ENCODE peak calls at places on chromosomes 4 and X, in five cellular contexts. One of them, this sample, is unnamed.

GRCh38 chr4:10672379-10672778 is 12.2 kb downstream of the CLNK start:
- DNase-seq in T-helper 1 cell: no peak
- DNase-seq in WTC11: no peak
- DNase-seq in Right ventricle myocardium superior: no peak
- DNase-seq in psoas muscle: no peak
- DNase-seq in this sample: no peak

GRCh38 chrX:107978707-107979307 is 3.4 kb downstream of the TEX13B start:
- DNase-seq in T-helper 1 cell: no peak
- DNase-seq in WTC11: no peak
- DNase-seq in Right ventricle myocardium superior: no peak
- DNase-seq in psoas muscle: no peak
- DNase-seq in this sample: peak

GRCh38 chrX:100410083-100410590 is at the start of gene PCDH19:
- DNase-seq in T-helper 1 cell: no peak
- DNase-seq in WTC11: peak
- DNase-seq in Right ventricle myocardium superior: peak
- DNase-seq in psoas muscle: peak
- DNase-seq in this sample: no peak

GRCh38 chr4:165502919-165503907 is 124.4 kb downstream of the CPE start:
- DNase-seq in T-helper 1 cell: no peak
- DNase-seq in WTC11: no peak
- DNase-seq in Right ventricle myocardium superior: no peak
- DNase-seq in psoas muscle: no peak
- DNase-seq in this sample: no peak

GRCh38 chrX:40140706-40141499 is 43.1 kb upstream of the BCOR start:
- DNase-seq in T-helper 1 cell: no peak
- DNase-seq in WTC11: peak
- DNase-seq in Right ventricle myocardium superior: peak
- DNase-seq in psoas muscle: peak
- DNase-seq in this sample: no peak

GRCh38 chrX:135421537-135421931 is 210 bp upstream of the SMIM10L2A start:
- DNase-seq in T-helper 1 cell: peak
- DNase-seq in WTC11: peak
- DNase-seq in Right ventricle myocardium superior: peak
- DNase-seq in psoas muscle: peak
- DNase-seq in this sample: peak

GRCh38 chr4:94877973-94878372 is 120.2 kb downstream of the BMPR1B start:
- DNase-seq in T-helper 1 cell: no peak
- DNase-seq in WTC11: no peak
- DNase-seq in Right ventricle myocardium superior: no peak
- DNase-seq in psoas muscle: no peak
- DNase-seq in this sample: no peak

GRCh38 chr4:163681208-163681821 is 186.8 kb downstream of the TMA16 start:
- DNase-seq in T-helper 1 cell: peak
- DNase-seq in WTC11: no peak
- DNase-seq in Right ventricle myocardium superior: no peak
- DNase-seq in psoas muscle: no peak
- DNase-seq in this sample: peak

GRCh38 chr4:25291158-25291733 is 21.3 kb upstream of the ZCCHC4 start:
- DNase-seq in T-helper 1 cell: no peak
- DNase-seq in WTC11: no peak
- DNase-seq in Right ventricle myocardium superior: no peak
- DNase-seq in psoas muscle: no peak
- DNase-seq in this sample: no peak

GRCh38 chr4:150237110-150237852 is 159.0 kb downstream of the DCLK2 start:
- DNase-seq in T-helper 1 cell: no peak
- DNase-seq in WTC11: no peak
- DNase-seq in Right ventricle myocardium superior: no peak
- DNase-seq in psoas muscle: no peak
- DNase-seq in this sample: no peak